ENCODE peak calls at places on chromosomes 11 and 22, in seven cellular contexts. F is effector memory CD4-positive, alpha-beta T cell; X is CD8-positive, alpha-beta T cell; P is colonic mucosa; V is spleen; U is mucosa of descending colon; B is BJ. O is an unnamed sample. For H3K36me3, the result is how much of the 10 kb centered on the place peaks cover.

GRCh38 chr11:43941257-43941879 is 1.1 kb upstream of the C11orf96 start:
- DNase-seq in X (no peak), U (no peak), V (no peak), B (no peak), F (no peak), P (no peak), O (no peak)

GRCh38 chr11:57972013-57972367 is 51.7 kb upstream of the OR9Q1 start:
- DNase-seq in X (no peak), B (no peak), U (no peak), V (no peak), F (no peak), P (no peak), O (no peak)

GRCh38 chr22:36253523-36254490 is 874 bp downstream of the APOL1 start:
- DNase-seq in B (no peak), F (no peak), V (no peak), P (no peak), X (no peak), U (no peak), O (no peak)

GRCh38 chr11:45583981-45584380 is 81.4 kb downstream of the CHST1 start:
- DNase-seq in V (no peak), U (no peak), F (no peak), P (no peak), X (no peak), B (no peak), O (no peak)

GRCh38 chr11:36452231-36452630 is 57.8 kb downstream of the TRAF6 start:
- DNase-seq in P (no peak), U (no peak), B (no peak), V (no peak), F (no peak), X (no peak), O (no peak)

GRCh38 chr22:31150615-31151014 is 9.4 kb upstream of the RNF185 start:
- DNase-seq in P (no peak), F (no peak), U (no peak), V (no peak), X (no peak), B (no peak), O (no peak)

GRCh38 chr11:110478410-110478809 is 48.7 kb downstream of the FDX1 start:
- DNase-seq in P (no peak), F (no peak), V (no peak), U (no peak), X (no peak), B (no peak), O (no peak)

GRCh38 chr11:68759991-68760390 is 8.7 kb upstream of the TESMIN start:
- DNase-seq in B (no peak), V (no peak), P (no peak), X (no peak), U (no peak), F (no peak), O (no peak)

GRCh38 chr11:17637901-17638300 is 81.5 kb upstream of the MYOD1 start:
- DNase-seq in V (no peak), U (no peak), P (no peak), B (no peak), X (no peak), F (no peak), O (no peak)

DNA sequence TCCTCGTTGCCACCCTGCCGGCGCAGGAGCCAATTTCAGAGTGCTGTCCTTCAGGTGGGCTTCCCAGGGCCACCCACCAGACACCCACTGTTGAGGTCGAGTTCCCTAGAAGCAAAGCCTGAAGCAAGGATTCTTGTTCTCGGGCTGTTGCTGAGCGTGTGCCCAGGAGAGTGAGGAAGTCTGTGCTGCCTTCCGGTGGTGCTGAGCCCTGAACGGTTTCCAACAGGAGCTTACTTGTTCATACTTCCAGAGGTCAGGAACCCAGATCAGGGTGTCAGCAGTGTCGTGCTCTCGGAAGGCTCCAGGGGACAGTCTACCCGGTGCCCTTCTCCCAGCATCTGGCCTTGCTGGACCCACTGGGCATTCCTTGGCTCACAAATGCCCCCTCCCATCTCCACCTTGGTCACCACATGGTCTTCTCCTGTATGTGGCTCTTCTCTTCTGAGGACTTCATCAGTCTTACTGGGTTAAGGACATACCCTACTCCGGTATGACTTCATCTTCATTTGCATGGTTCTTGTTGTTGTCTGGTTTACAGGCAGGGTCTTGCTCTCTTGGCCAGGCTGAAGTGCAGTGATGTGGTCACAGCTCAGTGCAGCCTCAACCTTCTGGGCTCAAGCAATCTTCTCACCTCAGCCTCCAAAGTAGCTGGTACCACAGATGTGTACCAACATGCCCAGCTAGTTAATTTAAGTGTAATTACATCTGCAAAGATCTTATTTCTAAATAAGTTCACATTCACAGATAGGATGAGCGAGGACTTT is 11.2 kb downstream of the SLC25A1 start:
- DNase-seq in X (no peak), B (no peak), P (no peak), U (no peak), V (peak), F (no peak), O (no peak)
- H3K36me3 ChIP-seq in X (under half), B (under half), P (under half), U (under half), V (under half), F (under half), O (under half)

GRCh38 chr11:70906101-70906500 is 346.3 kb downstream of the SHANK2 start:
- DNase-seq in V (peak), B (no peak), P (no peak), U (no peak), F (no peak), X (no peak), O (peak)
- H3K36me3 ChIP-seq in V (under half), B (under half), P (under half), U (under half), F (under half), X (under half), O (under half)

GRCh38 chr11:6481924-6482275 is 599 bp downstream of the TIMM10B start:
- DNase-seq in X (no peak), B (no peak), V (peak), U (no peak), P (no peak), F (no peak), O (no peak)

GRCh38 chr11:6483015-6483414 is 1.7 kb downstream of the TIMM10B start:
- DNase-seq in P (no peak), U (no peak), B (no peak), X (no peak), F (no peak), V (no peak), O (no peak)

GRCh38 chr11:6481012-6481923 is at the start of the genes ARFIP2 and TIMM10B:
- DNase-seq in U (peak), F (peak), B (peak), P (peak), X (peak), V (peak), O (peak)

GRCh38 chr11:6480299-6480914 is 724 bp downstream of the ARFIP2 start:
- DNase-seq in B (no peak), U (no peak), F (no peak), X (no peak), V (no peak), P (no peak), O (no peak)

GRCh38 chr11:6482431-6482830 is 1.1 kb downstream of the TIMM10B start:
- DNase-seq in X (no peak), P (no peak), U (no peak), F (no peak), V (no peak), B (no peak), O (no peak)
- H3K36me3 ChIP-seq in X (under half), P (under half), U (under half), F (under half), V (under half), B (under half), O (half or more)

GRCh38 chr11:41316726-41317125 is 142.7 kb downstream of the LRRC4C start:
- DNase-seq in U (no peak), F (no peak), P (no peak), B (no peak), X (no peak), V (no peak), O (no peak)
- H3K36me3 ChIP-seq in U (under half), F (under half), P (under half), B (under half), X (under half), V (under half), O (under half)

GRCh38 chr22:21790359-21790758 is 54.8 kb upstream of the YPEL1 start:
- DNase-seq in F (no peak), B (no peak), P (no peak), V (no peak), U (no peak), X (no peak), O (no peak)
- H3K36me3 ChIP-seq in F (under half), B (under half), P (under half), V (under half), U (under half), X (under half), O (half or more)

DNA sequence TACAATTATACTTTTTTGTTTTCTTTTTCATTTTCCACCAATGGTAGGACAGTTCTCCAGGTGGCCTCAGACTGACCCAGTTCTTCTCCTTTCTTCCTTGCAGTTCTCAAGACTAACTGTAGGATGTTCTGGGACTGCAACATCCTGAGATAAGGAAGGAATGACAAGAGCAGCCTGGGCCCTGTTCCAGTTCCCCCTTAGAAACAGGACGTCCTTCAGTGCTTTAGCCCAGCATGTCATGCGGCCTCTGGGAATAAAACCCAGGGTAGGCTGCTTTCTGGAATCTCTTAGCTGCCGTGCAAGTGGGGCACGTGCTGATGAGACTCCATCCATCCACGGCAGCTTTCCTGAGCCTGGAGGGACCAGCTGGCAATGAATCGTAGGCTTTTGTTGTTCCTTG is 24.0 kb upstream of the CADM1 start:
- DNase-seq in X (no peak), V (no peak), U (no peak), F (no peak), P (no peak), B (no peak), O (no peak)
- H3K36me3 ChIP-seq in X (under half), V (under half), U (under half), F (under half), P (under half), B (under half), O (under half)

GRCh38 chr22:45527456-45527855 is 24.8 kb downstream of the FBLN1 start:
- DNase-seq in P (no peak), F (no peak), V (no peak), X (no peak), U (no peak), B (no peak), O (no peak)
- H3K36me3 ChIP-seq in P (under half), F (under half), V (under half), X (under half), U (under half), B (half or more), O (under half)

GRCh38 chr11:128513915-128514681 is 73.3 kb downstream of the ETS1 start:
- DNase-seq in B (no peak), F (no peak), X (no peak), U (no peak), P (no peak), V (no peak), O (no peak)
- H3K36me3 ChIP-seq in B (under half), F (under half), X (under half), U (under half), P (under half), V (under half), O (under half)

DNA sequence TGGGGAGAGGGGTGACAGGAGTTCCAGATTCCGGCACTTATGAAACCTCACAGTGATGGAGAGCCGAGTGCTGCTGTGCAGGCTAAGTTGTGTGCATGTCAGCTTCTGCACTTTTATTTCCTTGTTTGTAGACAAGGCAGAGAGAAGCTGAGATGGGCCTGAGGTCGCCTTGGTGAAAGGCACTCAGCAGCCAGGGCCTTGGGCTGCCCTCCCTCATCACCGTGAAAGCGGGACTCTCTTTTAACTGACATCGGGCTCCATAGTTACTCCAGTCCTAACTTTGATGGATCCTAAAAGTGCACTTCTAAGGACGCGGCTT is 7.6 kb downstream of the CD81 start:
- DNase-seq in B (no peak), P (no peak), V (no peak), X (no peak), F (no peak), U (no peak), O (no peak)
- H3K36me3 ChIP-seq in B (under half), P (under half), V (under half), X (under half), F (under half), U (under half), O (under half)